ENCODE peak calls at places on chromosomes 4 and X, in four cellular contexts. G is colonic mucosa, T is tibial artery, F is heart right ventricle. M is an unnamed sample. For H3K4me1 and H3K36me3, the result is how much of the 10 kb centered on the place peaks cover.

GRCh38 chr4:120517966-120518365 is 404.6 kb downstream of the PRDM5 start:
- DNase-seq in F (no peak), T (peak), G (peak), M (peak)

GRCh38 chrX:10240918-10241317 is 84.1 kb downstream of the CLCN4 start:
- DNase-seq in G (no peak), F (no peak), T (no peak), M (no peak)

GRCh38 chr4:120209706-120210105 is 143.1 kb upstream of the MAD2L1 start:
- DNase-seq in F (no peak), G (no peak), T (no peak), M (no peak)

GRCh38 chr4:151864068-151864467 is 103.3 kb upstream of the GATB start:
- DNase-seq in G (no peak), F (no peak), T (no peak), M (no peak)

GRCh38 chr4:154039435-154040061 is 250.7 kb upstream of the SFRP2 start:
- DNase-seq in T (no peak), G (no peak), F (no peak), M (no peak)

GRCh38 chr4:165312506-165312905 is 15.0 kb upstream of the MSMO1 start:
- DNase-seq in G (no peak), F (no peak), T (no peak), M (no peak)

GRCh38 chr4:123359449-123360306 is 36.9 kb upstream of the SPRY1 start:
- DNase-seq in G (no peak), T (no peak), F (no peak), M (peak)

GRCh38 chrX:81120936-81121351 is 80.8 kb downstream of the HMGN5 start:
- DNase-seq in G (peak), F (peak), T (peak), M (peak)

GRCh38 chrX:9966775-9967408 is at the start of gene CLDN34:
- DNase-seq in F (no peak), G (no peak), T (no peak), M (no peak)

GRCh38 chr4:155665054-155665453 is 1.6 kb upstream of the GUCY1A1 start:
- DNase-seq in T (no peak), G (no peak), F (no peak), M (no peak)

GRCh38 chrX:69107231-69107739 is 58.0 kb downstream of the PJA1 start:
- DNase-seq in T (no peak), F (no peak), G (no peak), M (peak)

GRCh38 chr4:160021870-160022269 is 919.0 kb downstream of the RAPGEF2 start:
- DNase-seq in F (no peak), G (no peak), T (no peak), M (no peak)

GRCh38 chr4:4386296-4386735 is 586 bp upstream of the NSG1 start:
- DNase-seq in F (no peak), G (no peak), T (no peak), M (no peak)

GRCh38 chr4:82469776-82470345 is 39.5 kb downstream of the ENOPH1 start:
- DNase-seq in F (no peak), G (no peak), T (no peak), M (no peak)

GRCh38 chrX:19805054-19805690 is 82.2 kb downstream of the SH3KBP1 start:
- DNase-seq in G (no peak), T (no peak), F (no peak), M (no peak)

GRCh38 chrX:154378059-154378798 is 866 bp upstream of the EMD start:
- DNase-seq in T (peak), G (peak), F (peak), M (no peak)

GRCh38 chr4:16757080-16757521 is 141.3 kb downstream of the LDB2 start:
- DNase-seq in G (no peak), F (no peak), T (no peak), M (no peak)

GRCh38 chr4:174120446-174121142 is 162.9 kb downstream of the FBXO8 start:
- DNase-seq in F (peak), G (peak), T (peak), M (peak)

GRCh38 chr4:153616005-153616555 is 68.0 kb upstream of the TLR2 start:
- DNase-seq in G (no peak), F (no peak), T (no peak), M (no peak)

GRCh38 chrX:38768079-38768478 is 33.2 kb upstream of the MID1IP1 start:
- DNase-seq in G (no peak), F (no peak), T (no peak), M (no peak)

GRCh38 chr4:93000914-93001313 is 697.1 kb downstream of the GRID2 start:
- DNase-seq in F (no peak), T (no peak), G (no peak), M (no peak)

GRCh38 chrX:78383594-78383993 is 56.2 kb upstream of the CYSLTR1 start:
- DNase-seq in F (no peak), G (no peak), T (no peak), M (no peak)

GRCh38 chrX:98380106-98380505 is 1496.4 kb downstream of the RPA4 start:
- DNase-seq in T (no peak), G (no peak), F (no peak), M (no peak)

GRCh38 chr4:7902826-7903225 is 36.8 kb downstream of the AFAP1 start:
- DNase-seq in F (no peak), G (no peak), T (no peak), M (no peak)

GRCh38 chr4:7904942-7905341 is 34.7 kb downstream of the AFAP1 start:
- DNase-seq in G (no peak), T (no peak), F (no peak), M (no peak)

GRCh38 chr4:7902101-7902553 is 37.5 kb downstream of the AFAP1 start:
- DNase-seq in T (no peak), F (no peak), G (no peak), M (no peak)

GRCh38 chr4:7904108-7904516 is 35.5 kb downstream of the AFAP1 start:
- DNase-seq in G (no peak), F (no peak), T (no peak), M (no peak)

DNA sequence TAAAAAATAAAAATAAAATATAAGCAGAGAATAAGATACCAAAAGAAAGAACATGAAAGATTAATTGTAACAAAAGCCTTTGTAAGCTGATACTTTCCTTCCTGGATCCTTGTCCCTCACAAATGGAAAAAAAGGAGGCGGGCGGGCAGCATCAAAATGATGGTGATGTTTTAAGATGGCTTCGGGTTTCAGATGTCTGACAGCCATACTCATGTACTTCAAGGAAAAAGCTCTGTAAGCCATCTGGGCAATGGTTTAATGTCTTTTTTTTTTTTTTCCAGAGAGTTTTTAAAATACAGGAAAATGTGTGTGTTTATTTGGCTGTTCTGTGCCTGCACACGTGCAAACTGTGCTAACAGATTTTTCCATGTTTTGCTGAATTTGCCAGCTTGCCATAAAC is 36.0 kb downstream of the AFAP1 start:
- DNase-seq in F (no peak), G (no peak), T (no peak), M (no peak)
- H3K4me1 ChIP-seq in F (under half), G (under half), T (under half), M (under half)

DNA sequence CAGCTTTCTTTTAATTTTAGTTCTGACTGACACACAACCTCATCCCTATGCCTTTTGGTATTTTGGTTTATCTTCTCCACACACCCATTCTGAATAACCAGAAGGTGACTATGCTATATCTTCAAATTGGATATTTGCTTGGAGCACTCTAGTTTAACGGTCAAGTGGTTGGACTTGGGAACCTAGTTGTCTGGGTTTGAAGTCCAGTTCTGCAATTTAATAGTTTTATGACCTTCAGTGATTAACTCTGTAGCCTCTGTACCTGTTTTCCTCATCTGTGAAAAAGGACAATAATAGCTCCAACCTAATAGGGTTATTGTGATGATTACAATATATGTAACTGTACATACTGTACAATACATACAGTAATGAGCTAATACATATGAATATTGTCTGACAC is 20.0 kb downstream of the PPM1K start:
- DNase-seq in F (no peak), T (no peak), G (no peak), M (no peak)
- H3K36me3 ChIP-seq in F (half or more), T (half or more), G (under half), M (under half)

GRCh38 chr4:56619160-56619559 is 61.9 kb downstream of the HOPX start:
- DNase-seq in T (no peak), F (no peak), G (no peak), M (no peak)
- TF ChIP-seq CTCF in T (no peak), F (no peak), G (no peak), M (no peak)

DNA sequence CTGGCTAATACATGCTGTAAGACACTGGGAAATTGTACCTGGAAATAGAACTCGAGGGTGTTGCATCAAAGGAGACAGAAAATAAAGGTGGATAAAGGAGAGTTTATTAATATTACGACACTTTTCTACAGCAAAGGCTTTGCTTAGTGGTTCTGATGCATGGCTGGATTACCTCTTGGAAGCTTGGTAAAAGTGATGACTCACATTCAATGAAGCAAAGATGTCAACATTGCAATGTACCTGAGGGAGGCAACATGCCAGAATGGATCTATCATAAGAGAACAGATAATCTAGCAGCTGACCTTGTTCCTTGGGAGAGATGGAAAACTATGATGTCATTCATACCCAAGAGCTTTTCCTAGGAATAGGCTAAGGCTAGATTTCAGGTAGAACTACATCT is 735.1 kb upstream of the DIAPH2 start:
- DNase-seq in T (no peak), F (no peak), G (no peak), M (no peak)
- H3K4me1 ChIP-seq in T (under half), F (under half), G (under half), M (under half)

DNA sequence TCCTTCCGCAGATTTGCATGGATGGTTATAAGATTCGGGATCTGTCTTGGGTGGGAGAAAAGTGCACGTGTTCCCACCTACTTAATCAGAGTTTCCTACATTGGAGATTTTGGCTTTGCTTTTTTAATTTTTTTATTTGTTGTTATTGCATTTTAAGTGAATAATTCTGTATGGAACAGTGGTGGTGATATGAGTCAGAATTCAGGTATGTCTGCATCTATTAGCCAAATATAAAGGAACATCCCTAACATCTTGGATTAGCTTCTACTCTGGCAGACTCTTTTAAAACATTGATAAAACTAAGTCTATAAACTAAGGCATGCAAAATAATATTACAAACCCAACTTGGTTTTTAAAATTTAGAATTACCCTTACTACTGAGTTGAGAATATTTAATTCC is 659.8 kb upstream of the EPHA5 start:
- DNase-seq in G (no peak), F (no peak), T (no peak), M (no peak)
- H3K36me3 ChIP-seq in G (under half), F (under half), T (under half), M (under half)

DNA sequence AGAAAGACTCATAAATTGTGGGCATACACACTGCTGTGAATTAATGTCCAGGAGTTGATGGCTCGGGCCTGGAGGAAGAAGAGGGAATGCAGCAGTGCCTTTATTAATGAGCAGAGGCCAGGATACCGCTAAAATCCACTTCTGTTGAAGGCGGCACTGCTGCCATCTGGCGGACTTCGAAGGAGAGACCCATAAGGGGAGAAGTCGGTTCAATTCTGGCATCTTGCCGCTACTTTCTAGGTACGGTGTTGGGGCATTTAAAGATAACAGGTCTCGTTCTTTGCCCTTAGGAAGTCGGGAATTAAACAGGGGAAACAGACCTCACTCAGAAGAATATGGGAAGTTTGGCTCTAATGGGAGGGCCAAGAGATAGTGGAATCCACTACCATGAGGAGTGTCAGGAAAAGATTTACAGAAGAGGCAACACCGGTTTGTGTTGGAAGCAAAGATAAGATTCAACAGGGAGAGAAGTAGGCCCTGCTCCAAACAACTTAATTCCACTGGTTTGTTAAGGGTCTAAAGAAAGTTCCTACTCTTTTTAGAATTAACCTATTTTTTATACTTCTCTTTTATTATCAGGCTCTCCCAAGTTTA is 133.6 kb upstream of the GIMD1 start:
- DNase-seq in T (peak), G (peak), F (peak), M (peak)
- TF ChIP-seq CTCF in T (peak), G (peak), F (peak), M (peak)

GRCh38 chr4:139299536-139299935 is 1.8 kb upstream of the NAA15 start:
- DNase-seq in F (no peak), T (no peak), G (no peak), M (no peak)
- H3K4me1 ChIP-seq in F (under half), T (under half), G (under half), M (under half)

DNA sequence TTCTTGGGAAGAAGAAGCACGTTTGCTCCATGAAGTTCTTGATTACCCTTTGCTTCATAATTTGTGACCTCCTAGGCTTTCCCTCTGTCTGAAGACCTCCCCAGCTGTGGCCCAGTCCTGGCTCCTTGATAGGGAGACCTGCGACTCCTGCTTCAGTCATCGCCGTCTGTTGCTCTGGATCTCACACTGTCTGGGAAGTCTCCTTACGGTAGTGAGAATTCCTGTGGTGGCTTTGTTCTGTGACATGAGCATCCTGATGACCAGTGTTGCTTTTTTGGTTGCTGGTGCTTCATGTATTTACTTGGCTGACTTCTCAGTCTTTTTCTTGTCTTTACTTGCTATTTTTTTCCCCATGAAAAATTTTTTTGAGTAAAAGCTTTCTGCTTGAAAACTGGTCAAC is 44.2 kb downstream of the JADE1 start:
- DNase-seq in T (no peak), F (no peak), G (no peak), M (no peak)
- H3K36me3 ChIP-seq in T (half or more), F (half or more), G (under half), M (under half)